ENCODE peak calls at places on chromosome 5, in ten cellular contexts. D is GM20000, N is ascending aorta, I is left lung, F is pancreas, S is B cell, X is left ventricle myocardium inferior, O is psoas muscle, E is IMR-90, W is WTC11. L is an unnamed sample.

GRCh38 chr5:66171349-66172344 is 27.5 kb downstream of the SREK1 start:
- DNase-seq in D (peak), N (no peak), I (no peak), F (peak), S (peak), X (no peak), O (no peak), E (peak), W (no peak), L (peak)

GRCh38 chr5:77645158-77645994 is 6.9 kb upstream of the OTP start:
- DNase-seq in D (peak), N (no peak), I (no peak), F (peak), S (no peak), X (no peak), O (no peak), E (no peak), W (peak), L (no peak)

GRCh38 chr5:43631182-43631910 is 28.4 kb downstream of the NNT start:
- DNase-seq in D (peak), N (no peak), I (no peak), F (peak), S (peak), X (peak), O (peak), E (peak), W (peak), L (peak)

GRCh38 chr5:138264183-138264582 is 10.2 kb downstream of the GFRA3 start:
- DNase-seq in D (no peak), N (no peak), I (no peak), F (no peak), S (no peak), X (no peak), O (no peak), E (no peak), W (no peak), L (no peak)

GRCh38 chr5:35237580-35238376 is 7.5 kb upstream of the PRLR start:
- DNase-seq in D (no peak), N (no peak), I (no peak), F (peak), S (no peak), X (no peak), O (no peak), E (no peak), W (no peak), L (no peak)

GRCh38 chr5:72283358-72283757 is 36.7 kb downstream of the MRPS27 start:
- DNase-seq in D (no peak), N (no peak), I (no peak), F (no peak), S (no peak), X (no peak), O (no peak), E (no peak), W (no peak), L (no peak)

GRCh38 chr5:35618791-35619190 is 1.1 kb downstream of the SPEF2 start:
- DNase-seq in D (no peak), N (no peak), I (no peak), F (no peak), S (no peak), X (no peak), O (no peak), E (no peak), W (no peak), L (no peak)

GRCh38 chr5:114695292-114695904 is 333.5 kb downstream of the KCNN2 start:
- DNase-seq in D (no peak), N (no peak), I (no peak), F (no peak), S (no peak), X (no peak), O (peak), E (no peak), W (no peak), L (no peak)

GRCh38 chr5:170753311-170753710 is 30.2 kb upstream of the GABRP start:
- DNase-seq in D (no peak), N (no peak), I (no peak), F (no peak), S (no peak), X (no peak), O (no peak), E (no peak), W (no peak), L (no peak)

GRCh38 chr5:81078930-81079329 is 118.8 kb downstream of the RASGRF2 start:
- DNase-seq in D (no peak), N (no peak), I (no peak), F (no peak), S (no peak), X (no peak), O (no peak), E (no peak), W (no peak), L (no peak)

GRCh38 chr5:149421834-149422233 is 42.7 kb upstream of the IL17B start:
- DNase-seq in D (no peak), N (no peak), I (no peak), F (no peak), S (no peak), X (no peak), O (no peak), E (peak), W (no peak), L (peak)

GRCh38 chr5:133565993-133566392 is 46.3 kb downstream of the FSTL4 start:
- DNase-seq in D (no peak), N (no peak), I (no peak), F (no peak), S (no peak), X (no peak), O (no peak), E (peak), W (peak), L (peak)

GRCh38 chr5:79962580-79963222 is 28.4 kb downstream of the MTX3 start:
- DNase-seq in D (no peak), N (no peak), I (no peak), F (no peak), S (no peak), X (no peak), O (no peak), E (peak), W (no peak), L (no peak)

GRCh38 chr5:35313296-35313695 is 83.0 kb upstream of the PRLR start:
- DNase-seq in D (no peak), N (no peak), I (no peak), F (no peak), S (no peak), X (no peak), O (no peak), E (peak), W (no peak), L (peak)

GRCh38 chr5:3197699-3198098 is 397.9 kb upstream of the IRX1 start:
- DNase-seq in D (no peak), N (no peak), I (no peak), F (no peak), S (no peak), X (no peak), O (no peak), E (no peak), W (peak), L (no peak)
- TF ChIP-seq CTCF in D (no peak), N (no peak), I (no peak), F (no peak), S (no peak), X (no peak), O (no peak), E (no peak), W (no peak), L (no peak)

GRCh38 chr5:181218795-181219124 is 4.3 kb upstream of the TRIM41 start:
- DNase-seq in D (no peak), N (no peak), I (no peak), F (no peak), S (no peak), X (no peak), O (no peak), E (no peak), W (no peak), L (no peak)

GRCh38 chr5:181215997-181216982 is 6.8 kb upstream of the TRIM41 start:
- DNase-seq in D (peak), N (no peak), I (no peak), F (no peak), S (no peak), X (no peak), O (no peak), E (no peak), W (peak), L (peak)

GRCh38 chr5:181217111-181217804 is 5.8 kb upstream of the TRIM41 start:
- DNase-seq in D (peak), N (no peak), I (peak), F (no peak), S (peak), X (peak), O (peak), E (peak), W (peak), L (peak)

GRCh38 chr5:181219262-181220177 is 3.6 kb upstream of the TRIM41 start:
- DNase-seq in D (no peak), N (no peak), I (peak), F (no peak), S (no peak), X (no peak), O (no peak), E (no peak), W (no peak), L (no peak)

DNA sequence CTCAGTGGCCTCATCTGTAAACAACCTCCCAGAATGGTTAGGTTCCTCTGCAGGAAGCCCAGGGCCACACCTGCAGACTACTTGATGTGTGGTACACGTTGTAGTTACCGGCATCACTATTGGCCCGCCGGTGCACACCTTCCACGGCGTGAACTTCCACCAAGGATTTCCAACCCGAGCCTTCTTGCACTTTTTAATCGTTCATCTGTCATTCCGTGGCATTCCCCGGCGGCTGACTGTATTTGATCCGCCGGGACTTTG is 5.3 kb upstream of the TRIM41 start:
- DNase-seq in D (no peak), N (no peak), I (no peak), F (no peak), S (no peak), X (no peak), O (no peak), E (no peak), W (no peak), L (no peak)
- TF ChIP-seq CTCF in D (no peak), N (no peak), I (no peak), F (no peak), S (peak), X (no peak), O (no peak), E (no peak), W (no peak), L (no peak)

GRCh38 chr5:11719888-11720481 is 184.3 kb downstream of the CTNND2 start:
- DNase-seq in D (peak), N (no peak), I (no peak), F (peak), S (no peak), X (peak), O (no peak), E (no peak), W (peak), L (no peak)
- TF ChIP-seq CTCF in D (no peak), N (no peak), I (no peak), F (no peak), S (no peak), X (peak), O (no peak), E (no peak), W (peak), L (peak)

GRCh38 chr5:174523311-174524159 is 200.8 kb upstream of the MSX2 start:
- DNase-seq in D (no peak), N (no peak), I (no peak), F (no peak), S (no peak), X (no peak), O (no peak), E (no peak), W (no peak), L (no peak)
- TF ChIP-seq CTCF in D (no peak), N (no peak), I (no peak), F (no peak), S (no peak), X (no peak), O (no peak), E (peak), W (no peak), L (peak)

DNA sequence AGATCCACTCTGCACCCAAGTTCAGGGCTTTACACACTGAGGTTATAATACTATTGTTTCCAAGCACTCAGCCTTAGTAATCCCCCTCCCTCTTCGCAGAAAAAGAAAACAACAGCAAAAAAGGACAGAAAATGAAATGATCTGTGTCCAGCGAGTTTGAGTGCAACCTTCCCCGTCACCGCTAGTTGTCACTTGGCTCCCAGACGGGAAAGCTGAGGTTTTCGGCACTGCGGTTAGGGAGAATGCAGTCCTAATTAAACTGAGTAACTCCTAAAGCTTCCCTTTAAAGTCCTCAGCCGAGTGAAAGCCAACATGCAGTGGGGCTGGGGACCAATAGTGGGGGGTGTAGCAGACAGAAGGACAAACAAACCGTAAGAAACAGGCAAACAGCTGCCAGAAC is 786 bp downstream of the GLRA1 start:
- DNase-seq in D (no peak), N (no peak), I (no peak), F (no peak), S (no peak), X (no peak), O (no peak), E (no peak), W (peak), L (no peak)
- TF ChIP-seq CTCF in D (no peak), N (no peak), I (no peak), F (no peak), S (peak), X (no peak), O (no peak), E (peak), W (peak), L (peak)

DNA sequence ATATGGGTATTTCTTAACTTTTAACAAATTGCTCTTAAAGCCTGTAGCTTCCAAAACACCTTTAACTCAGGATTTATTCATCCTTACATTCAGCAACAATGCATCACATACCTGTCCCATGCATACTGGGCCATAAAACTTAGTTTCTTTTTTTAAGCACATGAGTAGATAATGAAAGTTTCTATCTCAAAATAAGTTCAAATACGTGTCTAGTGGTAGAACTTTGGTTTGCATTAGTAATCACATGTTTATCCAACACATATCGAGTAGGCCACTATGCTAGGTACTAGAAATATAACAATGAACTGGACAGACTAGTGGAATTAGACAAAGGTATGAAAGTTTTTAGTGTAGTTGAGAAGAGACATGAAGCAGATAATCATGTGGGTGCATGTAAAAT is 99.6 kb downstream of the DOCK2 start:
- DNase-seq in D (no peak), N (no peak), I (no peak), F (no peak), S (no peak), X (no peak), O (no peak), E (no peak), W (no peak), L (no peak)
- TF ChIP-seq CTCF in D (no peak), N (no peak), I (no peak), F (no peak), S (no peak), X (no peak), O (no peak), E (no peak), W (no peak), L (no peak)

GRCh38 chr5:38755171-38755570 is 90.6 kb upstream of the OSMR start:
- DNase-seq in D (no peak), N (no peak), I (no peak), F (no peak), S (no peak), X (no peak), O (no peak), E (peak), W (no peak), L (peak)
- TF ChIP-seq CTCF in D (no peak), N (no peak), I (no peak), F (no peak), S (no peak), X (peak), O (no peak), E (no peak), W (no peak), L (no peak)